ENCODE peak calls at places on chromosomes 13 and 19, in eight cellular contexts. A is epithelial cell of esophagus, X is heart right ventricle, R is AG09309, D is HL-60, G is cardiac muscle cell, Q is mammary epithelial cell, F is H9. H is an unnamed sample.

GRCh38 chr13:110294146-110294545 is 12.8 kb downstream of the COL4A1 start:
- DNase-seq in A (no peak), X (no peak), R (peak; percentile 71), D (no peak), G (no peak), Q (no peak), F (no peak), H (peak; percentile 92)

GRCh38 chr19:40362160-40362559 is 13.7 kb downstream of the PLD3 start:
- DNase-seq in A (no peak), X (no peak), R (no peak), D (no peak), G (no peak), Q (no peak), F (no peak), H (no peak)

GRCh38 chr13:24172071-24172470 is 11.6 kb downstream of the SPATA13 start:
- DNase-seq in A (no peak), X (no peak), R (no peak), D (no peak), G (no peak), Q (no peak), F (no peak), H (peak; percentile 11)

GRCh38 chr13:97911311-97912138 is 42.0 kb upstream of the IPO5 start:
- DNase-seq in A (peak; percentile 56), X (no peak), R (no peak), D (peak; percentile 8), G (no peak), Q (peak; percentile 29), F (peak; percentile 64), H (peak; percentile 65)

GRCh38 chr19:38155453-38155852 is 68.6 kb downstream of the DPF1 start:
- DNase-seq in A (peak; percentile 56), X (no peak), R (no peak), D (no peak), G (no peak), Q (peak; percentile 23), F (no peak), H (peak; percentile 45)

GRCh38 chr19:50341091-50341564 is 12.0 kb upstream of the KCNC3 start:
- DNase-seq in A (no peak), X (no peak), R (no peak), D (peak; percentile 16), G (no peak), Q (no peak), F (no peak), H (no peak)

GRCh38 chr13:44312898-44313551 is 60.6 kb upstream of the SERP2 start:
- DNase-seq in A (peak; percentile 97), X (no peak), R (peak; percentile 83), D (no peak), G (no peak), Q (peak; percentile 98), F (no peak), H (peak; percentile 99)

GRCh38 chr19:51712461-51713081 is 11.2 kb downstream of the HAS1 start:
- DNase-seq in A (peak; percentile 80), X (no peak), R (no peak), D (peak; percentile 52), G (no peak), Q (peak; percentile 69), F (peak; percentile 78), H (peak; percentile 55)

GRCh38 chr13:51549050-51549449 is 35.2 kb upstream of the WDFY2 start:
- DNase-seq in A (peak; percentile 59), X (no peak), R (no peak), D (peak; percentile 87), G (no peak), Q (no peak), F (no peak), H (no peak)

GRCh38 chr19:50413531-50413930 is 5.2 kb upstream of the SPIB start:
- DNase-seq in A (no peak), X (no peak), R (no peak), D (no peak), G (no peak), Q (no peak), F (no peak), H (no peak)

GRCh38 chr13:27997904-27998522 is 9.5 kb upstream of the URAD start:
- DNase-seq in A (peak; percentile 56), X (peak; percentile 67), R (no peak), D (peak; percentile 81), G (peak; percentile 81), Q (peak; percentile 36), F (peak; percentile 76), H (peak; percentile 23)

GRCh38 chr13:33879044-33879596 is 61.2 kb downstream of the RFC3 start:
- DNase-seq in A (no peak), X (no peak), R (no peak), D (no peak), G (no peak), Q (no peak), F (no peak), H (no peak)

GRCh38 chr19:41670755-41671154 is 17.3 kb downstream of the CEACAM7 start:
- DNase-seq in A (no peak), X (no peak), R (no peak), D (no peak), G (no peak), Q (no peak), F (no peak), H (no peak)

GRCh38 chr19:53333071-53333465 is 481 bp upstream of the ZNF845 start:
- DNase-seq in A (no peak), X (peak; percentile 27), R (no peak), D (peak; percentile 11), G (peak; percentile 67), Q (no peak), F (peak; percentile 84), H (no peak)

GRCh38 chr13:51276684-51277083 is 54.5 kb downstream of the FAM124A start:
- DNase-seq in A (no peak), X (no peak), R (no peak), D (no peak), G (no peak), Q (no peak), F (peak; percentile 8), H (peak; percentile 7)

GRCh38 chr19:9128171-9128570 is 1.4 kb upstream of the OR7G3 start:
- DNase-seq in A (peak; percentile 61), X (no peak), R (no peak), D (no peak), G (no peak), Q (peak; percentile 57), F (no peak), H (no peak)

GRCh38 chr13:80214521-80214941 is 126.4 kb downstream of the SPRY2 start:
- DNase-seq in A (no peak), X (no peak), R (no peak), D (no peak), G (no peak), Q (no peak), F (no peak), H (no peak)

GRCh38 chr19:50836543-50837195 is 3.3 kb upstream of the KLK15 start:
- DNase-seq in A (no peak), X (no peak), R (no peak), D (no peak), G (no peak), Q (no peak), F (no peak), H (no peak)

GRCh38 chr13:55244991-55245644 is 1895.6 kb upstream of the PRR20A start:
- DNase-seq in A (peak; percentile 9), X (no peak), R (no peak), D (peak; percentile 52), G (peak; percentile 25), Q (no peak), F (peak; percentile 71), H (peak; percentile 0)
- TF ChIP-seq CTCF in A (peak; percentile 10), X (no peak), R (no peak), D (peak; percentile 12), G (no peak), Q (peak; percentile 29), F (peak; percentile 92), H (no peak)

DNA sequence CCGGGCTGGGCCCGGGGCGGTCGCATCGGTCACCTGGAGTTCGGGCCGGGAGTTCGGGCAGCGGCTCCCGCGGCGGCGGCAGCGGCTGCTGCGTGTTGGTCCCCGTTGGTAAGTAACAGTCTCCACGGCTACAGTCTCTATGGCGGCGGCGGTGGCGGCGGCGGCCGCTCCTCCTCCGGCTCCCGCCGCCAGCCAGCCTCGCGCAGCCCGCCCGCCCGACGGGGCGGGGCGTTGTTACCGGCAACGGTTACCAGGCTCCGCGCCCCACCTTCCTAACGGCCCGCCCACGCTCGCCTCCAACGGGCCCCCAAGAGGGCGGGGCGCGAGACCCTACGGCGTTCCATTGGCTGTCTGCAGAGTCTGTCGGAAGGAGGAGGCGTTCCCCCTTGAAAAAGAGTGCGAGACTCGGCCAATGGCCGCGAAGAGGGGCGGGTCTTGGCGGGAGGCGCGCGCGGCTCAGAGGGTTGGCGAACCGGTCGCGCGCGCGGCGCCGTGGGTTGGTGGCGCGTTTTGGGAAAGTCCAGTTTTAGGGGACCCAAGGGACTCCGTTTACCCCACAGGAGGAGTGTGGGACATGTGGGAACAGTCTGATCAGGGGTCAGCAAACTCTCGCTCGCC is at the start of gene RFX2:
- DNase-seq in A (peak; percentile 100), X (peak; percentile 99), R (peak; percentile 93), D (peak; percentile 99), G (peak; percentile 100), Q (peak; percentile 99), F (peak; percentile 98), H (peak; percentile 97)
- TF ChIP-seq CTCF in A (no peak), X (no peak), R (no peak), D (no peak), G (no peak), Q (no peak), F (no peak), H (no peak)

GRCh38 chr19:16015805-16016173 is 60.5 kb upstream of the TPM4 start:
- DNase-seq in A (no peak), X (no peak), R (no peak), D (no peak), G (no peak), Q (no peak), F (no peak), H (no peak)

GRCh38 chr19:16013851-16014840 is 62.1 kb upstream of the TPM4 start:
- DNase-seq in A (no peak), X (no peak), R (no peak), D (no peak), G (no peak), Q (no peak), F (no peak), H (no peak)

GRCh38 chr19:16013181-16013850 is 63.0 kb upstream of the TPM4 start:
- DNase-seq in A (no peak), X (no peak), R (no peak), D (no peak), G (no peak), Q (no peak), F (no peak), H (no peak)

GRCh38 chr19:16016226-16017137 is 59.8 kb upstream of the TPM4 start:
- DNase-seq in A (no peak), X (no peak), R (no peak), D (no peak), G (no peak), Q (no peak), F (no peak), H (no peak)

GRCh38 chr19:16014923-16015804 is 61.1 kb upstream of the TPM4 start:
- DNase-seq in A (no peak), X (no peak), R (no peak), D (no peak), G (no peak), Q (no peak), F (no peak), H (no peak)
- TF ChIP-seq CTCF in A (no peak), X (no peak), R (no peak), D (no peak), G (no peak), Q (no peak), F (no peak), H (no peak)

DNA sequence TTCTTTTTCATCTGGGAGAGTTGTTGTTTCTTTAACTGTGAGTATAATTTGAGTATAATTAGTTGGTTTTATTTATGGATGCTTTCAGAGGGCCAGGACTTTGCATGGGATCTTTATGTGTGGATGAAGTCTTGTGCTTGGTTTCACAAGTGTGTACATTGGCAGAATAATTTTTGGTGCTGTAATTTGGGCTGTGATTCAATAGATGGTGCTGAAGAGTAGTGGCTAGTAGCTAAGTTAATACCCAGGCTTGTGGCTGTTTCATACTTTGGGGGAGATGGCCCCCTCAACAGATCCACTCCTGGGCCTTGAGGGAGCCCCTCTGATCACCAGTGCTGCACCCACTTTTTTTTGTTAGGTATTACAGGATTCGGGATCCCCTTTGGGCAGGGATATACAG is 1142.4 kb downstream of the SLITRK1 start:
- DNase-seq in A (peak; percentile 27), X (no peak), R (no peak), D (no peak), G (no peak), Q (no peak), F (no peak), H (peak; percentile 31)
- TF ChIP-seq CTCF in A (peak; percentile 35), X (no peak), R (peak; percentile 47), D (no peak), G (peak; percentile 33), Q (peak; percentile 43), F (peak; percentile 44), H (peak; percentile 45)